ENCODE peak calls at places on chromosome 21, in nine cellular contexts. D is heart left ventricle; G is A549; N is prostate gland; C is HCT116; Q is ovary; Y is lower lobe of right lung; B is CD8-positive, alpha-beta memory T cell; Z is esophagus muscularis mucosa. K is an unnamed sample. For H3K4me1, the result is how much of the 10 kb centered on the place peaks cover.

GRCh38 chr21:40351006-40351405 is 483.8 kb downstream of the PCP4 start:
- DNase-seq in D (no peak), G (no peak), N (peak), C (no peak), Q (no peak), Y (no peak), B (no peak), Z (no peak), K (no peak)

GRCh38 chr21:16460936-16461335 is 731.2 kb downstream of the USP25 start:
- DNase-seq in D (no peak), G (no peak), N (no peak), C (no peak), Q (no peak), Y (no peak), B (no peak), Z (no peak), K (no peak)

GRCh38 chr21:20641251-20641650 is 357.0 kb upstream of the NCAM2 start:
- DNase-seq in D (no peak), G (no peak), N (no peak), C (no peak), Q (no peak), Y (no peak), B (no peak), Z (no peak), K (no peak)

GRCh38 chr21:27586326-27586725 is 619.4 kb upstream of the ADAMTS5 start:
- DNase-seq in D (no peak), G (no peak), N (no peak), C (no peak), Q (no peak), Y (no peak), B (no peak), Z (no peak), K (no peak)

GRCh38 chr21:18417361-18417760 is 13.8 kb upstream of the TMPRSS15 start:
- DNase-seq in D (no peak), G (no peak), N (no peak), C (no peak), Q (no peak), Y (no peak), B (no peak), Z (no peak), K (no peak)

GRCh38 chr21:15293251-15293650 is 228.5 kb upstream of the NRIP1 start:
- DNase-seq in D (no peak), G (peak), N (no peak), C (peak), Q (no peak), Y (no peak), B (no peak), Z (no peak), K (no peak)

GRCh38 chr21:27715131-27715530 is 748.2 kb upstream of the ADAMTS5 start:
- DNase-seq in D (no peak), G (no peak), N (no peak), C (no peak), Q (no peak), Y (no peak), B (no peak), Z (no peak), K (no peak)

GRCh38 chr21:31459457-31459856 is 115.4 kb upstream of the TIAM1 start:
- DNase-seq in D (no peak), G (peak), N (no peak), C (peak), Q (no peak), Y (no peak), B (no peak), Z (no peak), K (no peak)

GRCh38 chr21:16563795-16564194 is 834.0 kb downstream of the USP25 start:
- DNase-seq in D (no peak), G (peak), N (no peak), C (no peak), Q (no peak), Y (peak), B (no peak), Z (no peak), K (no peak)

GRCh38 chr21:46500224-46500861 is 41.7 kb downstream of the DIP2A start:
- DNase-seq in D (no peak), G (peak), N (no peak), C (no peak), Q (no peak), Y (no peak), B (peak), Z (no peak), K (no peak)

GRCh38 chr21:36703626-36704280 is 4.8 kb downstream of the SIM2 start:
- DNase-seq in D (no peak), G (no peak), N (no peak), C (no peak), Q (no peak), Y (no peak), B (no peak), Z (no peak), K (no peak)
- H3K4me1 ChIP-seq in D (half or more), G (under half), N (under half), C (under half), Q (under half), Y (half or more), B (under half), Z (half or more), K (half or more)

DNA sequence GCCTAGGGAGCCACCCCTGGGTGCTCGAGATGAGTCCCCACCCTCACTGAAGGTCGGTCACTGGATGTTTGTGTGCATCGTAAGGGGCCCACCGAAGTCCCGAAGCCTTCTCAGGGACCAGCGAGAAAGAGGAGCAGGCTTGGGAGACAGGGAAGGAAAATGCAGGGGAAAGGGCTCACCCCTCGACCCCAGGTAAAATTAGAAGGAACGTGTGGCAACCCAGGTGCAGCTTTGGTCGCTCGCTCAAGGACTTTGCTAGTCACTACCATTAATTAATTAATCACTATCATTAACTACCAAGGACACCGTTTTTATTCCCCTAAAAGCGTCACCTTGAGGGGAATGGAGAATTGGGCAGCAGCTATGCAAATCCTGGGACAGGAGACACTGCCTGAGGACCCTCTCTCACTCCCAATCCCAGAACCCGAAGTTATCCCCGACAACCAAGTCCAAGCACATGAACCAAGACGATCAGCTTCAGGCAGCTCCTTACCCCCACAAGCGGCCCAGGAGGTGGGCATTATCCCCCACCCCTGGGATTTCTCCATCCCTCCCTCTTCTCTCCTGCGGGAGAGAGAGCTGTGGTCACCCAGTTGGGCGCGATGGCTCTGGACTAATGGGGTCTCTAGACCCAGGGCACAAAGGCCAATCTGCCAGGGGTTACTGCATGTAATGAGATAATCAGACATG is 4.2 kb upstream of the SIM2 start:
- DNase-seq in D (no peak), G (no peak), N (no peak), C (no peak), Q (no peak), Y (no peak), B (no peak), Z (no peak), K (no peak)
- H3K4me3 ChIP-seq in D (no peak), G (no peak), N (no peak), C (no peak), Q (no peak), Y (no peak), B (no peak), Z (no peak), K (no peak)

DNA sequence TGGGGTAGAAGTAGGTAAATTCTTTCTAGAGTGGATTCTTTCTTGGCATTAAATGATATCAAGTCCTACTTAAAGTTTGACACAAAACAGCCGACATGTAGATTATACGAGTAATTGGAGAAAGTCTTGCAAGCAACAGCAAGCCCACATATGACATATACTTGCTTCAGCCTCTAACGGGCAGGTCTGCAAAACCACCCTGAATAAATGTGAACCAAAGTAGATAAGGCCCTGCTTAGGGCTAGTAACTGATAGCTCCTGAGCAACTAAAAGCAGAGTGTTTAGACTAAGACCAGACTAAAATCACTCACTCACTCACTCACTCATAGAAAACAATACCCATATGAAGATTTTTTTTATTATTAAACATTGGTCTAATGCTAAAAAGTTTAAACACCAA is 203.1 kb downstream of the LTN1 start:
- DNase-seq in D (no peak), G (no peak), N (no peak), C (no peak), Q (no peak), Y (no peak), B (no peak), Z (no peak), K (no peak)
- H3K4me1 ChIP-seq in D (under half), G (under half), N (under half), C (under half), Q (under half), Y (under half), B (under half), Z (under half), K (under half)

GRCh38 chr21:45076245-45076661 is 1.9 kb downstream of the ADARB1 start:
- DNase-seq in D (no peak), G (no peak), N (no peak), C (no peak), Q (no peak), Y (no peak), B (no peak), Z (no peak), K (no peak)

GRCh38 chr21:45073301-45074047 is 906 bp upstream of the ADARB1 start:
- DNase-seq in D (no peak), G (peak), N (peak), C (no peak), Q (peak), Y (no peak), B (no peak), Z (no peak), K (no peak)

GRCh38 chr21:45074048-45074817 is at the start of gene ADARB1:
- DNase-seq in D (peak), G (peak), N (peak), C (no peak), Q (peak), Y (peak), B (peak), Z (no peak), K (no peak)

GRCh38 chr21:45074818-45075605 is 632 bp downstream of the ADARB1 start:
- DNase-seq in D (no peak), G (peak), N (no peak), C (no peak), Q (peak), Y (no peak), B (no peak), Z (no peak), K (no peak)

DNA sequence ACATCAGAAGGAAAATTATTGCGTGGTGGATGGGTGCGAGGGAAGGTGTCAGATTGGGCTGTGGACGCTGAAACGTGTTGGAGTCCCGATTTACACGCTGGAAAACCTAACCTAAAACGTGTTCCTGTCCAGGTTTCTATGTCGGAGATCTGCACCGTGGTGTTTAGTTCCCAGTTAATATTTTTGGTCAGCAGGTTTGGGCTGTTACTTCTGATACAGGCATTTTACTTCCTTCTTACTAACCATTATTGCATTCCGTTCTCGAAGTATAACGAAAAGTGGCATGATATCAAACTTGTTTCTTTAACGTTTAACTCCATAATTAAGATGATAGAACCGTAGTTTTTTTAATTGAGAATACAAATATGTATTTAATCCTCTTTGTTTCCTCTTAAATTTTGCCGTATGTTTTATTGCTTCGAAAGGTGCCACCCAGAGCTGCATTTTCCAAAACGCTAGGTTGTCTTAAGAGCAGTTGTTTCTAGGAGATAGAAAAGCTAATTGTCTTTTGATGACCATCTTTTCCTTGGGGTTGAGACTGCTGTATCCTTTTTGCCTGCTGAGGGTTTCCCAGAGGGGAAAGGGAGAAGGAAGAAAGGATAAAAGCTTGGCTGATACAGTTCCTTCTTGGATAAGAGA is 1.3 kb downstream of the ADARB1 start:
- DNase-seq in D (no peak), G (no peak), N (no peak), C (no peak), Q (no peak), Y (no peak), B (no peak), Z (no peak), K (no peak)
- H3K4me3 ChIP-seq in D (peak), G (peak), N (peak), C (peak), Q (peak), Y (peak), B (peak), Z (peak), K (peak)

GRCh38 chr21:44875341-44875740 is 1.9 kb upstream of the PTTG1IP start:
- DNase-seq in D (no peak), G (peak), N (peak), C (no peak), Q (no peak), Y (no peak), B (peak), Z (no peak), K (no peak)
- H3K4me1 ChIP-seq in D (under half), G (under half), N (under half), C (under half), Q (under half), Y (half or more), B (under half), Z (under half), K (under half)

GRCh38 chr21:43938751-43939442 is 73.2 kb upstream of the TRAPPC10 start:
- DNase-seq in D (peak), G (peak), N (peak), C (peak), Q (peak), Y (peak), B (peak), Z (peak), K (no peak)
- H3K4me3 ChIP-seq in D (peak), G (peak), N (no peak), C (peak), Q (no peak), Y (peak), B (peak), Z (peak), K (peak)

GRCh38 chr21:42527489-42528158 is 14.0 kb downstream of the SLC37A1 start:
- DNase-seq in D (no peak), G (no peak), N (no peak), C (no peak), Q (no peak), Y (no peak), B (peak), Z (no peak), K (no peak)
- H3K4me1 ChIP-seq in D (under half), G (under half), N (under half), C (under half), Q (under half), Y (half or more), B (under half), Z (under half), K (under half)

DNA sequence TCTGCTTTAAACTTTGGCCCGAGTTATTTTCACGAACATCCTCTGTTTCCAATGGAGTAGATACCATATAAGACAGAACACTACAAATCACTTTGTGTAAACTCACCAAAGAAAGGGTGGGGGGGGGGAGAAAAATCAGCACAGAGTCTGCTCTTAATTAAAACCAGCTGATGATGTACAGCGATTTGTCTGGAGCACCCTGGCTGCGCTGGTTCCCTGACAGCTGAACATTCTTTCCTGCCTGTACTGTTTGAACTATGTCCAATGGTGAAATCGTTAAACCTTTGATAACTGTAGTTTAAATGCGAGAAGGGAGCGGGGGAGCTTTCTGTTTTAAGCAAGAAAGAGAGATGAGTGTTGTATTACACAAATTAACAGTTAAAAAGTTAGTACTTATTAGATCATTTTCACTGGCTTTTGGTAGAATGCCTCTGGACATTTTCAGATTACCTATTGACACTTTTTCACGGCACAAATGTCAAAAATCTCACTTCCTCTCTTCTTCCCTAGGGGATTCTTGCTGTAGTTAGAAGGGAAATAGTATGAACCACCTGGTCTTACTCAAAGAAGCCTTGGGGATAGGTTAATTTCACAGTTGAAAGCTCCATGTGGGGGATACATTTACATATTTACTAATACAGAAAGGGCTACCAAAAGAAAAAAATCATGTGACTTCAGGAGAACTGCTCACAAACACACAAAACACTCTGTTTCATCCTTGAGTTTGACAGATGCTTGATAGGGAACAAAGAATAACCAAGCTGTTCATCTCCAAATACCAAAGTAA is 140.2 kb upstream of the RUNX1 start:
- DNase-seq in D (no peak), G (no peak), N (no peak), C (no peak), Q (no peak), Y (no peak), B (no peak), Z (no peak), K (no peak)
- H3K4me3 ChIP-seq in D (no peak), G (no peak), N (no peak), C (no peak), Q (no peak), Y (no peak), B (no peak), Z (no peak), K (no peak)

DNA sequence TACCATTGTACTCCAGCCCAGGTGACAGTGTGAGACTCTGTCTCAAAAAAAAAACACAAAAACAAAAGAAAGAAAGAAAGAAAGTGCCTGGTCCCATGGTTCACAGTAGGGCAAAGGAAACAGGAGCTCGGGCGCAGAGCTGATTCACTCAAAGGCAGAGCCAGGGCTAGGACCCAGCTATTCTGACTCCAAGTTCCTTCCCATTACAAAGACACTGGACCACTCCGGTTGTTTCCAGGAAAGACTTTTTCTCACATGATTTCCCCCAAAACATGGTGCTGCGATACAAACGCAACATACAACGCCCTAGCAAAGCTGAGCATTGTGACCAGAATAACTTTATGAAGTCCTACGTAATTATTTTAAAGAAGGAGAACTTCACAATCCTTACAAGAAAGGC is 10.7 kb downstream of the ABCG1 start:
- DNase-seq in D (no peak), G (no peak), N (no peak), C (no peak), Q (no peak), Y (peak), B (no peak), Z (no peak), K (no peak)
- H3K4me1 ChIP-seq in D (half or more), G (under half), N (under half), C (under half), Q (under half), Y (half or more), B (half or more), Z (half or more), K (half or more)

GRCh38 chr21:33127154-33127893 is 57.4 kb downstream of the OLIG1 start:
- DNase-seq in D (peak), G (peak), N (peak), C (peak), Q (peak), Y (peak), B (peak), Z (no peak), K (no peak)
- H3K4me3 ChIP-seq in D (peak), G (peak), N (peak), C (peak), Q (no peak), Y (peak), B (peak), Z (peak), K (peak)

K was measured in vagina.